ENCODE peak calls at places on chromosomes 4 and X, in eight cellular contexts. F is Panc1; B is A549; W is H9; K is aorta; Q is lower lobe of right lung; M is IMR-90; A is CD8-positive, alpha-beta T cell. E is an unnamed sample. For H3K4me1, the result is how much of the 10 kb centered on the place peaks cover.

GRCh38 chr4:37628977-37629609 is 57.1 kb downstream of the RELL1 start:
- DNase-seq in F (no peak), B (peak), W (no peak), K (no peak), Q (no peak), M (peak), A (no peak), E (peak)

GRCh38 chrX:13691845-13692334 is 3.0 kb downstream of the RAB9A start:
- DNase-seq in F (no peak), B (no peak), W (no peak), K (no peak), Q (no peak), M (no peak), A (no peak), E (no peak)

GRCh38 chrX:121854614-121854911 is 807.2 kb downstream of the GLUD2 start:
- DNase-seq in F (no peak), B (no peak), W (no peak), K (no peak), Q (no peak), M (no peak), A (no peak), E (no peak)

GRCh38 chr4:56907489-56908205 is at the start of gene REST:
- DNase-seq in F (no peak), B (peak), W (peak), K (peak), Q (peak), M (peak), A (peak), E (peak)

GRCh38 chr4:152223600-152223999 is 312.3 kb downstream of the FBXW7 start:
- DNase-seq in F (no peak), B (no peak), W (no peak), K (no peak), Q (no peak), M (no peak), A (no peak), E (no peak)

GRCh38 chr4:99968330-99968729 is 18.3 kb upstream of the H2AZ1 start:
- DNase-seq in F (no peak), B (no peak), W (no peak), K (no peak), Q (no peak), M (peak), A (no peak), E (no peak)

GRCh38 chr4:169795585-169795984 is 37.8 kb upstream of the HPF1 start:
- DNase-seq in F (no peak), B (no peak), W (no peak), K (no peak), Q (no peak), M (no peak), A (no peak), E (no peak)

GRCh38 chr4:28350485-28350884 is 1489.8 kb downstream of the STIM2 start:
- DNase-seq in F (no peak), B (no peak), W (no peak), K (no peak), Q (no peak), M (peak), A (no peak), E (no peak)

GRCh38 chrX:120332394-120332793 is 21.1 kb upstream of the TMEM255A start:
- DNase-seq in F (no peak), B (no peak), W (no peak), K (no peak), Q (no peak), M (no peak), A (no peak), E (no peak)

GRCh38 chr4:68390205-68390604 is 40.3 kb upstream of the YTHDC1 start:
- DNase-seq in F (no peak), B (no peak), W (no peak), K (no peak), Q (no peak), M (no peak), A (no peak), E (no peak)

GRCh38 chr4:56607926-56608325 is 73.2 kb downstream of the HOPX start:
- DNase-seq in F (no peak), B (no peak), W (no peak), K (no peak), Q (no peak), M (no peak), A (no peak), E (no peak)

GRCh38 chr4:98624144-98624543 is 34.3 kb downstream of the TSPAN5 start:
- DNase-seq in F (no peak), B (no peak), W (no peak), K (no peak), Q (no peak), M (no peak), A (no peak), E (no peak)

GRCh38 chr4:98625399-98625798 is 33.0 kb downstream of the TSPAN5 start:
- DNase-seq in F (no peak), B (no peak), W (no peak), K (no peak), Q (no peak), M (no peak), A (no peak), E (no peak)

GRCh38 chr4:98624642-98625041 is 33.8 kb downstream of the TSPAN5 start:
- DNase-seq in F (no peak), B (no peak), W (no peak), K (no peak), Q (no peak), M (no peak), A (no peak), E (no peak)

GRCh38 chr4:98625920-98626319 is 32.5 kb downstream of the TSPAN5 start:
- DNase-seq in F (no peak), B (no peak), W (no peak), K (no peak), Q (no peak), M (no peak), A (no peak), E (no peak)

DNA sequence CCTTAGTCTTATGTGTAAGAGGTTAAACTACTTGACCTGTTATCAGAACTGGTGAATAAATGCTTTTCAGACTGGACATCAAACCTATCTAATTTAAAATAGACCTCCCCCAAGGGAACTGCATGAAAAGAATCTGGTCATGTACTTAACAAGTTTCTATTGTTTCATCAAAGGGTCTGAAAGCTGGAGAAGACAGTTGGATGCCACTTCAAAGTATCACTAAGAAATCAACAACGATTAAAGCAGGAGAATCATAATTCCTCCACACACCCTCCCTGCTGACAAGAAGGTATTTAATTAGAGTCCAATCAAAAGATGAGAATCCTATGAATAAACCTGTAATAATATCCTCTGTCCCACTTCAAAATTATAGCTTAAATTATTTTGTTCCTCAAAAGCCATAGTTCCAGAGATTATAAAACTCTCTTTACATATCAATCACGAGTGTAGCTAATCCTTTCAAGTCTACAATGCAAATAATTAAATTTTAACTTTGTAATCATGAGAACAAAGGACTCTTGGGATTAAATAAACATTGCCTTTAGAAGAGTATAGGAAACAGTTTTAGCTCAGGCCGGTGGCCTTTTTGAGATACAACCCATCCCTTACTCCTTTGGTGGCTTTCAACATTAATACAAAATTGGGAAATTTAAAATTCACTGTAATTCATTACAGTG is 35.1 kb downstream of the TSPAN5 start:
- DNase-seq in F (no peak), B (no peak), W (no peak), K (no peak), Q (no peak), M (no peak), A (no peak), E (no peak)
- H3K4me1 ChIP-seq in F (half or more), B (under half), W (under half), K (under half), Q (under half), M (under half), A (under half), E (under half)

GRCh38 chrX:3592184-3592583 is 121.3 kb downstream of the PRKX start:
- DNase-seq in F (no peak), B (no peak), W (peak), K (no peak), Q (no peak), M (no peak), A (no peak), E (no peak)

GRCh38 chrX:3585719-3586118 is 127.7 kb downstream of the PRKX start:
- DNase-seq in F (no peak), B (no peak), W (no peak), K (no peak), Q (no peak), M (no peak), A (no peak), E (no peak)

GRCh38 chrX:3584415-3584996 is 128.9 kb downstream of the PRKX start:
- DNase-seq in F (no peak), B (no peak), W (peak), K (no peak), Q (no peak), M (no peak), A (no peak), E (no peak)

GRCh38 chrX:3589474-3589873 is 124.0 kb downstream of the PRKX start:
- DNase-seq in F (no peak), B (no peak), W (no peak), K (no peak), Q (no peak), M (no peak), A (no peak), E (no peak)
- H3K4me1 ChIP-seq in F (under half), B (under half), W (under half), K (under half), Q (under half), M (under half), A (under half), E (under half)

DNA sequence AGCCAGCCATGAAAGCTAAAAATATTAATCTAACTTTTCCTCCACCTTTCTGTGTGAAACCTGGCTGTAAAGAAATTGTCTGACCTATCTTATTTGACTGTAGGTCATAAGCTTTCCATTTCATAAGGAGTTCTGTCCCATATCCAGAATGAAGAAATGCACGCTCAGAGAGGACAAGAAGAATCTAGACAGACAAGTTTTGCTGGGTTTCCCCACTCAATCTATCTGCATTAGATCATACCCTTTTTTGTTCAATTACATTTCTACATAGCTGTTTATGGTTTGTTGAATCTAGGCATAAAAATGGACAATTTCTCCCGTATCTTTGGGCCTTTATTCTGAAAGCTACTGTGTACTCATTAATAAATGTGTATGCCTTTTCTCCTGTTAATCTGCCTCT is 1495.1 kb downstream of the C4orf33 start:
- DNase-seq in F (no peak), B (no peak), W (no peak), K (no peak), Q (no peak), M (no peak), A (no peak), E (no peak)
- H3K4me1 ChIP-seq in F (under half), B (under half), W (under half), K (under half), Q (under half), M (under half), A (under half), E (under half)

DNA sequence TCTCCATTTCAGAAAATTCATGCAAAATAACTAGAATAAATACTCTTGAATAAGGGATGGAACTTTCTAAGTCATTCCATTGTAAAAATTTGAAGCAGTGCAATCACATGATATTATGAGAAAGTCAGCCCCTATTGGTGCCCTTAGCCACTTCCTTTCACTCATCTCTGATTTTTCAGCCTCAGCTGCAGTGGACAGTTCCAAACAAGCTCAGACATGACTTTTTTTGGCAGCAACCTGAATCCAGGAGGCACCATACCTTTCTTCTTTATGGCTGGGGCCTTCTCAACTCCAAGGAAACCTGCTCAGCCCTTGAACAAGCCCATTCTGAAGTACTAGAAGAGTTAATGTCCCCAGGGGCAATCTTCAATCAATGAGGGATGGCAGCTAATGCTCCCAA is 40.5 kb downstream of the MAPK10 start:
- DNase-seq in F (no peak), B (no peak), W (no peak), K (no peak), Q (no peak), M (no peak), A (no peak), E (no peak)
- H3K4me1 ChIP-seq in F (under half), B (under half), W (under half), K (under half), Q (under half), M (under half), A (under half), E (under half)

DNA sequence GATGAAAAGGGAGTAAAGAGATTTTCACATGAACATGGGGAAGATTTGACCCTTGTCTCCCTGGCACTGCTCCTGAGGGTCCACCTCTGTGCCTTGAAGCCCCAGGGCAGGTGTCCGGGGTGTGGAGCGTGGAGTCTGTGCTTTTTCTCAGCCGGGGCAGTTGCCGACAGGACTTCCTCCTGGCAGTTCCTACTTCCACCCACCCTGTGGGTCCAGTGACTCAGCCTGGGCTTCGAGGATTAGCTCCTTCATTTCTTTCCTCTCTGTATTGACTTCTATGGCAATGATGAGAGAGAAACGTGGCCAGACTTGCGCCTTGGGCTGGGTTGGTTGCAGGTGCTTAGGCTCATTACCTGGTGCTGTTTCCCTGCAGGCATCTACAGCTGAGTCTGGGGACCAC is 35.9 kb upstream of the CLCN4 start:
- DNase-seq in F (no peak), B (no peak), W (no peak), K (no peak), Q (no peak), M (no peak), A (no peak), E (no peak)
- H3K4me1 ChIP-seq in F (under half), B (under half), W (under half), K (under half), Q (under half), M (under half), A (under half), E (under half)